ENCODE peak calls at places on chromosome 9, in ten cellular contexts. A is ovary, K is heart left ventricle, L is HCT116, G is stomach, X is esophagus squamous epithelium, Z is IMR-90, V is suprapubic skin, D is A549, I is adrenal gland. W is an unnamed sample. For H3K4me1, the result is how much of the 10 kb centered on the place peaks cover.

GRCh38 chr9:70160672-70161413 is 97.9 kb upstream of the SMC5 start:
- DNase-seq in A (no peak), K (no peak), L (no peak), G (no peak), X (no peak), Z (peak), V (no peak), D (no peak), I (no peak), W (no peak)

GRCh38 chr9:112443200-112443599 is 43.4 kb upstream of the KIAA1958 start:
- DNase-seq in A (no peak), K (no peak), L (no peak), G (no peak), X (no peak), Z (peak), V (no peak), D (no peak), I (no peak), W (no peak)

GRCh38 chr9:113734826-113735225 is 141.3 kb upstream of the ZNF618 start:
- DNase-seq in A (no peak), K (no peak), L (no peak), G (no peak), X (no peak), Z (no peak), V (no peak), D (no peak), I (no peak), W (no peak)

GRCh38 chr9:88747768-88748167 is 212.8 kb downstream of the NXNL2 start:
- DNase-seq in A (no peak), K (no peak), L (no peak), G (no peak), X (no peak), Z (peak), V (no peak), D (peak), I (peak), W (peak)

GRCh38 chr9:76859860-76860259 is 46.1 kb downstream of the PRUNE2 start:
- DNase-seq in A (no peak), K (no peak), L (no peak), G (no peak), X (no peak), Z (no peak), V (no peak), D (no peak), I (no peak), W (no peak)

GRCh38 chr9:7234144-7234543 is 476.4 kb downstream of the KDM4C start:
- DNase-seq in A (no peak), K (no peak), L (peak), G (no peak), X (no peak), Z (peak), V (no peak), D (peak), I (peak), W (no peak)

GRCh38 chr9:82680179-82680935 is 382.6 kb downstream of the RASEF start:
- DNase-seq in A (no peak), K (no peak), L (no peak), G (no peak), X (no peak), Z (no peak), V (no peak), D (no peak), I (no peak), W (no peak)

GRCh38 chr9:105392531-105392930 is 55.3 kb upstream of the FSD1L start:
- DNase-seq in A (no peak), K (no peak), L (no peak), G (no peak), X (no peak), Z (no peak), V (no peak), D (no peak), I (no peak), W (no peak)

GRCh38 chr9:106927916-106928315 is 65.0 kb downstream of the ZNF462 start:
- DNase-seq in A (no peak), K (no peak), L (no peak), G (no peak), X (no peak), Z (peak), V (no peak), D (no peak), I (no peak), W (no peak)

GRCh38 chr9:109640232-109641078 is 139.5 kb upstream of the PALM2AKAP2 start:
- DNase-seq in A (no peak), K (peak), L (no peak), G (peak), X (no peak), Z (peak), V (no peak), D (peak), I (peak), W (peak)

GRCh38 chr9:36813149-36813548 is 220.9 kb downstream of the PAX5 start:
- DNase-seq in A (no peak), K (no peak), L (no peak), G (no peak), X (no peak), Z (no peak), V (no peak), D (no peak), I (no peak), W (no peak)

GRCh38 chr9:107665057-107665456 is 175.5 kb upstream of the KLF4 start:
- DNase-seq in A (no peak), K (no peak), L (no peak), G (no peak), X (no peak), Z (no peak), V (no peak), D (no peak), I (no peak), W (no peak)

GRCh38 chr9:33107762-33108161 is 31.3 kb upstream of the SMU1 start:
- DNase-seq in A (no peak), K (no peak), L (no peak), G (no peak), X (no peak), Z (no peak), V (no peak), D (no peak), I (no peak), W (no peak)

GRCh38 chr9:93859431-93860215 is 95.5 kb downstream of the BARX1 start:
- DNase-seq in A (no peak), K (no peak), L (no peak), G (no peak), X (no peak), Z (no peak), V (no peak), D (no peak), I (no peak), W (no peak)

GRCh38 chr9:4510546-4511322 is 20.5 kb downstream of the SLC1A1 start:
- DNase-seq in A (no peak), K (no peak), L (no peak), G (no peak), X (no peak), Z (no peak), V (no peak), D (no peak), I (no peak), W (no peak)

GRCh38 chr9:114281421-114282103 is 41.3 kb upstream of the ORM1 start:
- DNase-seq in A (peak), K (peak), L (no peak), G (no peak), X (no peak), Z (peak), V (peak), D (no peak), I (peak), W (peak)

GRCh38 chr9:95517559-95517933 is 775 bp upstream of the PTCH1 start:
- DNase-seq in A (no peak), K (no peak), L (no peak), G (no peak), X (no peak), Z (no peak), V (no peak), D (no peak), I (no peak), W (no peak)

GRCh38 chr9:127664678-127665507 is 41.9 kb upstream of the CFAP157 start:
- DNase-seq in A (no peak), K (no peak), L (no peak), G (no peak), X (no peak), Z (peak), V (no peak), D (no peak), I (no peak), W (no peak)

GRCh38 chr9:130186839-130187522 is 14.8 kb downstream of the NCS1 start:
- DNase-seq in A (peak), K (no peak), L (peak), G (peak), X (no peak), Z (peak), V (no peak), D (peak), I (peak), W (no peak)

GRCh38 chr9:100602302-100602930 is 24.5 kb downstream of the CAVIN4 start:
- DNase-seq in A (no peak), K (no peak), L (peak), G (no peak), X (no peak), Z (peak), V (no peak), D (peak), I (no peak), W (no peak)

GRCh38 chr9:108083796-108084352 is 594.3 kb upstream of the KLF4 start:
- DNase-seq in A (no peak), K (no peak), L (no peak), G (no peak), X (no peak), Z (no peak), V (no peak), D (no peak), I (no peak), W (no peak)

GRCh38 chr9:107784235-107784958 is 294.8 kb upstream of the KLF4 start:
- DNase-seq in A (peak), K (peak), L (peak), G (no peak), X (no peak), Z (peak), V (peak), D (no peak), I (peak), W (peak)

GRCh38 chr9:118059520-118060278 is 355.5 kb downstream of the TLR4 start:
- DNase-seq in A (no peak), K (peak), L (no peak), G (peak), X (no peak), Z (no peak), V (no peak), D (no peak), I (no peak), W (no peak)

GRCh38 chr9:109857337-109857736 is 77.3 kb downstream of the PALM2AKAP2 start:
- DNase-seq in A (no peak), K (no peak), L (no peak), G (no peak), X (no peak), Z (peak), V (no peak), D (no peak), I (no peak), W (no peak)

GRCh38 chr9:120734607-120735006 is 20.3 kb upstream of the MEGF9 start:
- DNase-seq in A (no peak), K (no peak), L (no peak), G (no peak), X (no peak), Z (no peak), V (no peak), D (no peak), I (no peak), W (no peak)
- TF ChIP-seq POLR2A in A (no peak), K (no peak), L (no peak), G (no peak), X (no peak), Z (no peak), V (no peak), D (no peak), I (no peak), W (no peak)

GRCh38 chr9:11340656-11341055 is 727.9 kb upstream of the PTPRD start:
- DNase-seq in A (no peak), K (no peak), L (no peak), G (no peak), X (no peak), Z (no peak), V (no peak), D (no peak), I (no peak), W (no peak)
- H3K4me1 ChIP-seq in A (under half), K (under half), L (under half), G (under half), X (under half), Z (under half), V (under half), D (under half), I (under half), W (under half)

DNA sequence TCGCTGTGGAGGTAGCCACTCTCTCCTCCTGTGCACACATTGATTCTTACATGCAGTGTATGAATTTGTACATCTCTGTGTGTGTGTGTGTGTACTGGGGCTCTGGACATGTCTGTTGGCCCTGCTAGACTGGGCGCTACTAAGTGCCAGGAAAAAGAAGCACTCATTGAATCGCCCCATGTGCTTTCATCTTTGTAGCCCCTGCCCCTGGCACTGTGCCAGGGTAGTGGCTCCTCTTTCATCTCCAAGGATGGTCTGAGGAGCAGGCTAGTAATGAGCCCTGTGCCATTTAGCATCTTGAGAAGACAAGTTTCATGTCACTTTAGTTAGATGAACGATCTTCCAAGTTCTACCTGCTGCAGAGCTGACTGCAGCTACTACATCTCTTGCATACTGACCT is 34.4 kb upstream of the EQTN start:
- DNase-seq in A (no peak), K (no peak), L (no peak), G (no peak), X (no peak), Z (no peak), V (no peak), D (no peak), I (no peak), W (no peak)
- TF ChIP-seq CTCF in A (no peak), K (no peak), L (no peak), G (no peak), X (no peak), Z (no peak), V (no peak), D (no peak), I (no peak), W (no peak)

DNA sequence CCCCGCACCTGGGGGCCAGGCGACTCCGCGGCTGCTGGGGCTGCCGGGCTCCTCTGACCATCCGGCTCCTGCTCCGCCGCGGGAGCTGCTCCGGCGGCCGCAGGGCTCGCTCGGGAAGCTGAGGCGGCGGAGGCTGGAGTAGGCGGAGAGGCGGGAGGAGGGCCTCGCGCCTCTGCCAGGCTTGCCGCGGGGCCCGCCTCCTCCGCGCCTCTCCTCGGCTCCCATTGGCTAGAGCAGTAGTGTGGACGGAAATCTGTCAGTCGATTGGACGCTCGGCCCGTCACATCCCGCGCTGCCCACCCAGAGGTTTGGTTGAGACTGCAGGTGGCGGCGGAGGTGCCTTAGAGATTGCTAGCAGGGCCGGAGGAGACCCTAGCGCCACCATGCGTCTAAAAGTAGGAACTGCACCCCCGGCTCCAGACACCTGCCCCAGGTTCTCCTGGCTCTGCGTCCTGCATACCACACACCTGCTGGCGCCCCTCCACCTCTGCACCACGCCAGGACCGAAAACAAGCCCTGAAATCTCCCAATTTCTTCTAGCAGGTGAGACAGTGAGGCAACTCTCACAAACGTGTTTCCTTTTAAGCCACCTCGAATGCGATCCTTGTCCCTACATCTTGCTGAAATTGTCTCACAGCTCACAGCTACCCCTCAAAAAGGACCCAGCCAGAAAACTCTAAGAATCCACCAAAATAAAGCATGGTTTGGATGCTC is at the start of gene SCAI:
- DNase-seq in A (peak), K (peak), L (peak), G (peak), X (peak), Z (peak), V (peak), D (peak), I (peak), W (peak)
- TF ChIP-seq POLR2A in A (no peak), K (peak), L (no peak), G (no peak), X (no peak), Z (peak), V (no peak), D (peak), I (peak), W (no peak)

W was measured in spleen.